ENCODE peak calls at places on chromosomes 1 and 21, in seven cellular contexts. One of them, this sample, is unnamed.

GRCh38 chr1:56200921-56201320 is 378.4 kb downstream of the PLPP3 start:
- DNase-seq in BJ: no peak
- DNase-seq in cardiac fibroblast: no peak
- DNase-seq in cardiac muscle cell: no peak
- DNase-seq in mesothelial cell of epicardium: no peak
- DNase-seq in colonic mucosa: no peak
- DNase-seq in progenitor cell of endocrine pancreas: no peak
- DNase-seq in this sample: no peak

GRCh38 chr1:25772692-25773245 is 27.2 kb upstream of the SELENON start:
- DNase-seq in BJ: no peak
- DNase-seq in cardiac fibroblast: no peak
- DNase-seq in colonic mucosa: no peak
- DNase-seq in cardiac muscle cell: no peak
- DNase-seq in mesothelial cell of epicardium: no peak
- DNase-seq in progenitor cell of endocrine pancreas: no peak
- DNase-seq in this sample: no peak

GRCh38 chr21:40938078-40938477 is 91.1 kb upstream of the DSCAM start:
- DNase-seq in BJ: no peak
- DNase-seq in cardiac fibroblast: no peak
- DNase-seq in progenitor cell of endocrine pancreas: no peak
- DNase-seq in mesothelial cell of epicardium: no peak
- DNase-seq in colonic mucosa: no peak
- DNase-seq in cardiac muscle cell: no peak
- DNase-seq in this sample: no peak

GRCh38 chr1:21919520-21919919 is 17.6 kb downstream of the HSPG2 start:
- DNase-seq in colonic mucosa: no peak
- DNase-seq in mesothelial cell of epicardium: no peak
- DNase-seq in BJ: peak
- DNase-seq in cardiac muscle cell: peak
- DNase-seq in cardiac fibroblast: peak
- DNase-seq in progenitor cell of endocrine pancreas: no peak
- DNase-seq in this sample: no peak

GRCh38 chr1:63126104-63126503 is 196.3 kb upstream of the FOXD3 start:
- DNase-seq in progenitor cell of endocrine pancreas: no peak
- DNase-seq in mesothelial cell of epicardium: no peak
- DNase-seq in cardiac muscle cell: no peak
- DNase-seq in colonic mucosa: no peak
- DNase-seq in cardiac fibroblast: no peak
- DNase-seq in BJ: no peak
- DNase-seq in this sample: no peak

GRCh38 chr1:42259059-42259738 is 75.8 kb downstream of the FOXJ3 start:
- DNase-seq in cardiac muscle cell: peak
- DNase-seq in progenitor cell of endocrine pancreas: no peak
- DNase-seq in colonic mucosa: no peak
- DNase-seq in cardiac fibroblast: peak
- DNase-seq in mesothelial cell of epicardium: no peak
- DNase-seq in BJ: no peak
- DNase-seq in this sample: no peak

GRCh38 chr1:61436491-61437120 is 288.3 kb downstream of the TM2D1 start:
- DNase-seq in colonic mucosa: no peak
- DNase-seq in progenitor cell of endocrine pancreas: no peak
- DNase-seq in BJ: no peak
- DNase-seq in mesothelial cell of epicardium: no peak
- DNase-seq in cardiac muscle cell: peak
- DNase-seq in cardiac fibroblast: peak
- DNase-seq in this sample: no peak

GRCh38 chr1:119327436-119328155 is 41.0 kb upstream of the HAO2 start:
- DNase-seq in cardiac fibroblast: peak
- DNase-seq in progenitor cell of endocrine pancreas: peak
- DNase-seq in BJ: peak
- DNase-seq in mesothelial cell of epicardium: peak
- DNase-seq in colonic mucosa: peak
- DNase-seq in cardiac muscle cell: peak
- DNase-seq in this sample: no peak

GRCh38 chr1:243926803-243927245 is 76.8 kb upstream of the AKT3 start:
- DNase-seq in BJ: peak
- DNase-seq in progenitor cell of endocrine pancreas: no peak
- DNase-seq in cardiac muscle cell: peak
- DNase-seq in cardiac fibroblast: peak
- DNase-seq in colonic mucosa: no peak
- DNase-seq in mesothelial cell of epicardium: no peak
- DNase-seq in this sample: no peak

GRCh38 chr1:148264374-148265276 is 112.5 kb upstream of the NBPF11 start:
- DNase-seq in progenitor cell of endocrine pancreas: no peak
- DNase-seq in cardiac fibroblast: peak
- DNase-seq in BJ: no peak
- DNase-seq in colonic mucosa: no peak
- DNase-seq in cardiac muscle cell: peak
- DNase-seq in mesothelial cell of epicardium: no peak
- DNase-seq in this sample: no peak

GRCh38 chr1:173024543-173024942 is 26.2 kb downstream of the TNFSF18 start:
- DNase-seq in BJ: no peak
- DNase-seq in progenitor cell of endocrine pancreas: no peak
- DNase-seq in cardiac fibroblast: no peak
- DNase-seq in mesothelial cell of epicardium: no peak
- DNase-seq in colonic mucosa: no peak
- DNase-seq in cardiac muscle cell: no peak
- DNase-seq in this sample: no peak

GRCh38 chr1:66933887-66934700 is 9.3 kb downstream of the MIER1 start:
- DNase-seq in mesothelial cell of epicardium: no peak
- DNase-seq in progenitor cell of endocrine pancreas: no peak
- DNase-seq in cardiac muscle cell: no peak
- DNase-seq in BJ: no peak
- DNase-seq in cardiac fibroblast: no peak
- DNase-seq in colonic mucosa: no peak
- DNase-seq in this sample: no peak

GRCh38 chr1:59477286-59477685 is 180.4 kb downstream of the FGGY start:
- DNase-seq in BJ: peak
- DNase-seq in cardiac fibroblast: no peak
- DNase-seq in mesothelial cell of epicardium: no peak
- DNase-seq in cardiac muscle cell: no peak
- DNase-seq in progenitor cell of endocrine pancreas: no peak
- DNase-seq in colonic mucosa: no peak
- DNase-seq in this sample: no peak

GRCh38 chr1:213122514-213122929 is 71.5 kb downstream of the RPS6KC1 start:
- DNase-seq in progenitor cell of endocrine pancreas: no peak
- DNase-seq in cardiac fibroblast: peak
- DNase-seq in BJ: no peak
- DNase-seq in cardiac muscle cell: peak
- DNase-seq in colonic mucosa: no peak
- DNase-seq in mesothelial cell of epicardium: no peak
- DNase-seq in this sample: no peak

GRCh38 chr1:46043491-46044017 is 88.9 kb downstream of the PIK3R3 start:
- DNase-seq in progenitor cell of endocrine pancreas: no peak
- DNase-seq in colonic mucosa: no peak
- DNase-seq in BJ: no peak
- DNase-seq in mesothelial cell of epicardium: no peak
- DNase-seq in cardiac muscle cell: no peak
- DNase-seq in cardiac fibroblast: no peak
- DNase-seq in this sample: no peak

GRCh38 chr1:234987415-234988159 is 141.1 kb downstream of the TOMM20 start:
- DNase-seq in mesothelial cell of epicardium: peak
- DNase-seq in colonic mucosa: peak
- DNase-seq in BJ: peak
- DNase-seq in progenitor cell of endocrine pancreas: no peak
- DNase-seq in cardiac fibroblast: peak
- DNase-seq in cardiac muscle cell: peak
- DNase-seq in this sample: no peak

GRCh38 chr1:1782399-1783221 is 4.3 kb upstream of the NADK start:
- DNase-seq in colonic mucosa: peak
- DNase-seq in cardiac muscle cell: peak
- DNase-seq in BJ: no peak
- DNase-seq in mesothelial cell of epicardium: no peak
- DNase-seq in cardiac fibroblast: peak
- DNase-seq in progenitor cell of endocrine pancreas: peak
- DNase-seq in this sample: no peak

GRCh38 chr1:109509176-109510134 is at the start of gene AMIGO1:
- DNase-seq in cardiac muscle cell: peak
- DNase-seq in colonic mucosa: peak
- DNase-seq in mesothelial cell of epicardium: peak
- DNase-seq in cardiac fibroblast: peak
- DNase-seq in BJ: no peak
- DNase-seq in progenitor cell of endocrine pancreas: peak
- DNase-seq in this sample: no peak

GRCh38 chr1:100304227-100304626 is 38.2 kb downstream of the RTCA start:
- DNase-seq in mesothelial cell of epicardium: no peak
- DNase-seq in cardiac muscle cell: no peak
- DNase-seq in BJ: no peak
- DNase-seq in colonic mucosa: no peak
- DNase-seq in cardiac fibroblast: no peak
- DNase-seq in progenitor cell of endocrine pancreas: no peak
- DNase-seq in this sample: no peak

GRCh38 chr1:156438278-156438987 is 62.1 kb downstream of the MEF2D start:
- DNase-seq in progenitor cell of endocrine pancreas: no peak
- DNase-seq in mesothelial cell of epicardium: no peak
- DNase-seq in BJ: no peak
- DNase-seq in cardiac fibroblast: no peak
- DNase-seq in cardiac muscle cell: no peak
- DNase-seq in colonic mucosa: no peak
- DNase-seq in this sample: no peak

GRCh38 chr1:101043776-101044175 is 18.2 kb upstream of the DPH5 start:
- DNase-seq in mesothelial cell of epicardium: no peak
- DNase-seq in cardiac muscle cell: peak
- DNase-seq in BJ: peak
- DNase-seq in cardiac fibroblast: peak
- DNase-seq in progenitor cell of endocrine pancreas: no peak
- DNase-seq in colonic mucosa: no peak
- DNase-seq in this sample: no peak

GRCh38 chr1:3056641-3057040 is 12.4 kb upstream of the PRDM16 start:
- DNase-seq in colonic mucosa: no peak
- DNase-seq in progenitor cell of endocrine pancreas: no peak
- DNase-seq in BJ: no peak
- DNase-seq in cardiac fibroblast: no peak
- DNase-seq in mesothelial cell of epicardium: no peak
- DNase-seq in cardiac muscle cell: no peak
- DNase-seq in this sample: no peak

GRCh38 chr1:30777906-30778155 is 20.3 kb upstream of the LAPTM5 start:
- DNase-seq in mesothelial cell of epicardium: no peak
- DNase-seq in BJ: no peak
- DNase-seq in cardiac fibroblast: no peak
- DNase-seq in colonic mucosa: no peak
- DNase-seq in progenitor cell of endocrine pancreas: no peak
- DNase-seq in cardiac muscle cell: no peak
- DNase-seq in this sample: no peak
- TF ChIP-seq CTCF in mesothelial cell of epicardium: no peak
- TF ChIP-seq CTCF in BJ: peak
- TF ChIP-seq CTCF in cardiac fibroblast: peak
- TF ChIP-seq CTCF in colonic mucosa: no peak
- TF ChIP-seq CTCF in progenitor cell of endocrine pancreas: peak
- TF ChIP-seq CTCF in cardiac muscle cell: peak
- TF ChIP-seq CTCF in this sample: no peak

GRCh38 chr1:154855186-154855585 is 14.9 kb downstream of the KCNN3 start:
- DNase-seq in progenitor cell of endocrine pancreas: no peak
- DNase-seq in cardiac fibroblast: no peak
- DNase-seq in cardiac muscle cell: no peak
- DNase-seq in colonic mucosa: no peak
- DNase-seq in mesothelial cell of epicardium: no peak
- DNase-seq in BJ: no peak
- DNase-seq in this sample: no peak

GRCh38 chr1:154856544-154856943 is 13.5 kb downstream of the KCNN3 start:
- DNase-seq in cardiac muscle cell: no peak
- DNase-seq in colonic mucosa: no peak
- DNase-seq in mesothelial cell of epicardium: no peak
- DNase-seq in cardiac fibroblast: no peak
- DNase-seq in progenitor cell of endocrine pancreas: no peak
- DNase-seq in BJ: no peak
- DNase-seq in this sample: no peak

GRCh38 chr1:154857022-154857421 is 13.1 kb downstream of the KCNN3 start:
- DNase-seq in mesothelial cell of epicardium: no peak
- DNase-seq in cardiac muscle cell: no peak
- DNase-seq in cardiac fibroblast: no peak
- DNase-seq in progenitor cell of endocrine pancreas: no peak
- DNase-seq in BJ: no peak
- DNase-seq in colonic mucosa: no peak
- DNase-seq in this sample: no peak

GRCh38 chr1:154857441-154858215 is 12.5 kb downstream of the KCNN3 start:
- DNase-seq in colonic mucosa: no peak
- DNase-seq in progenitor cell of endocrine pancreas: no peak
- DNase-seq in cardiac muscle cell: no peak
- DNase-seq in mesothelial cell of epicardium: no peak
- DNase-seq in cardiac fibroblast: no peak
- DNase-seq in BJ: no peak
- DNase-seq in this sample: no peak

DNA sequence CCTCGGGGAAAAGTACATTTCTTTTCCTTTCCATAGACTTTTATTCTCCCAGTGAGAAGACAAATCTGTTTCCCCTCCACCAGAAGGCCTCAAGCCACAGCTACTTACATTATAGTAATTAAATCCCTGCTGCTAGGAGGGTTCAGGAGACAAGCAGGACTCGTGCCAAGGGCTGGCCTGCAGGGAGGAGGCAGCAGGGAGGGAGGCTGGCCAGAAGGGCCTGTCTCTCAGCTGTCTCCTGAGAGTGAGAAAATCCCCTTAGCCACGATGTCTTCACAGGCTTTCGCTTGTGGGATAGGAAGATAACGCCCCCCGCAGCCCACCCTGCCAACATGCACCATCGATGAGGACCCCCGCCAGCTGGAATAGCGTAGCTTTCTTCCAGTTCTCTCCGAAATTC is 14.0 kb downstream of the KCNN3 start:
- DNase-seq in cardiac fibroblast: no peak
- DNase-seq in colonic mucosa: no peak
- DNase-seq in BJ: no peak
- DNase-seq in cardiac muscle cell: no peak
- DNase-seq in mesothelial cell of epicardium: no peak
- DNase-seq in progenitor cell of endocrine pancreas: no peak
- DNase-seq in this sample: no peak
- TF ChIP-seq CTCF in cardiac fibroblast: no peak
- TF ChIP-seq CTCF in colonic mucosa: no peak
- TF ChIP-seq CTCF in BJ: no peak
- TF ChIP-seq CTCF in cardiac muscle cell: no peak
- TF ChIP-seq CTCF in mesothelial cell of epicardium: no peak
- TF ChIP-seq CTCF in progenitor cell of endocrine pancreas: no peak
- TF ChIP-seq CTCF in this sample: no peak

DNA sequence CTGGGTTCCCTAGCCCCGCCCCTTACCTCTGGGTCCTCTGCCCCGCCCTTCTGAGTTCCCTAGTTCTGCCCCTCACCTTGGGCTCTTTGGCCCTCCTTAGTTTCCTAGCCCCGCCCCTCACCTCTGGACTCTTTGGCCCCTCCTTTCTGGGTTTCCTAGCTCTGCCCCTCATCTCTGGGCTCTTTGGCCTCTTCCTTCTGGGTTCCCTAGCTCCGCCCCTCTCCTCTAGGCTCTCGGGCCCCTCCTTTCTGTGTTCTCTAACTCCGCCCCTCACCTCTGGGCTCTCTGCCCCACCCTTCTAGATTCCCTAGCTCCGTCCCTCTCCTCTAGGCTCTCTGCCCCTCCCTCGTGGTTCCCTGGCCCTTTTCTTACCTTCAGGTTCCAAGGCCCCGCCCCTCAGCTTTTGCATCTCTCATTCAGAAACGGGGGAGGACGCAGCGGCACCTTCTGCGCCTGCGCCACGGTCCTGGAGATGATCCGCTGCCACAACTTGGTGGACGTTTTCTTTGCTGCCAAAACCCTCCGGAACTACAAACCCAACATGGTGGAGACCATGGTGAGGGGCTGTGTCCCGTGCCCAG is 88.5 kb downstream of the PTPRU start:
- DNase-seq in BJ: no peak
- DNase-seq in mesothelial cell of epicardium: no peak
- DNase-seq in colonic mucosa: peak
- DNase-seq in cardiac fibroblast: no peak
- DNase-seq in progenitor cell of endocrine pancreas: peak
- DNase-seq in cardiac muscle cell: peak
- DNase-seq in this sample: no peak
- TF ChIP-seq CTCF in BJ: no peak
- TF ChIP-seq CTCF in mesothelial cell of epicardium: no peak
- TF ChIP-seq CTCF in colonic mucosa: no peak
- TF ChIP-seq CTCF in cardiac fibroblast: no peak
- TF ChIP-seq CTCF in progenitor cell of endocrine pancreas: no peak
- TF ChIP-seq CTCF in cardiac muscle cell: no peak
- TF ChIP-seq CTCF in this sample: no peak

GRCh38 chr1:205672395-205672889 is 7.9 kb downstream of the SLC45A3 start:
- DNase-seq in mesothelial cell of epicardium: no peak
- DNase-seq in colonic mucosa: no peak
- DNase-seq in cardiac muscle cell: no peak
- DNase-seq in BJ: no peak
- DNase-seq in progenitor cell of endocrine pancreas: no peak
- DNase-seq in cardiac fibroblast: no peak
- DNase-seq in this sample: no peak
- TF ChIP-seq CTCF in mesothelial cell of epicardium: no peak
- TF ChIP-seq CTCF in colonic mucosa: peak
- TF ChIP-seq CTCF in cardiac muscle cell: no peak
- TF ChIP-seq CTCF in BJ: no peak
- TF ChIP-seq CTCF in progenitor cell of endocrine pancreas: no peak
- TF ChIP-seq CTCF in cardiac fibroblast: no peak
- TF ChIP-seq CTCF in this sample: no peak